ENCODE peak calls at places on chromosomes 7 and 10, in nine cellular contexts. C, Z, R, M, A, B, X, F and G are unnamed samples.

GRCh38 chr10:113267616-113268015 is 285.2 kb upstream of the HABP2 start:
- DNase-seq in C (no peak), Z (no peak), R (no peak), M (no peak), A (no peak), B (no peak), X (peak; percentile 3), F (no peak), G (peak; percentile 56)

GRCh38 chr10:27783660-27784059 is 38.0 kb upstream of the MKX start:
- DNase-seq in C (peak; percentile 11), Z (no peak), R (peak; percentile 64), M (peak; percentile 9), A (no peak), B (peak; percentile 24), X (peak; percentile 62), F (no peak), G (peak; percentile 43)

GRCh38 chr10:33398796-33399195 is 64.3 kb upstream of the NRP1 start:
- DNase-seq in C (no peak), Z (no peak), R (no peak), M (no peak), A (no peak), B (no peak), X (no peak), F (no peak), G (no peak)

GRCh38 chr7:91949221-91950009 is 8.8 kb downstream of the AKAP9 start:
- DNase-seq in C (peak; percentile 12), Z (no peak), R (peak; percentile 56), M (no peak), A (no peak), B (no peak), X (peak; percentile 60), F (no peak), G (no peak)

GRCh38 chr10:106136175-106136574 is 1028.3 kb downstream of the SORCS1 start:
- DNase-seq in C (no peak), Z (no peak), R (no peak), M (no peak), A (no peak), B (no peak), X (no peak), F (no peak), G (no peak)

GRCh38 chr10:53284615-53285182 is 512.1 kb upstream of the MBL2 start:
- DNase-seq in C (no peak), Z (no peak), R (no peak), M (no peak), A (no peak), B (no peak), X (no peak), F (no peak), G (no peak)

GRCh38 chr10:77666821-77667220 is 29.2 kb upstream of the KCNMA1 start:
- DNase-seq in C (no peak), Z (no peak), R (no peak), M (no peak), A (no peak), B (no peak), X (no peak), F (no peak), G (peak; percentile 17)

GRCh38 chr7:130141161-130141857 is 63.9 kb downstream of the TMEM209 start:
- DNase-seq in C (peak; percentile 82), Z (peak; percentile 65), R (peak; percentile 22), M (peak; percentile 86), A (peak; percentile 81), B (no peak), X (peak; percentile 73), F (peak; percentile 51), G (peak; percentile 67)

GRCh38 chr10:45411607-45411940 is 37.6 kb downstream of the ALOX5 start:
- DNase-seq in C (no peak), Z (no peak), R (no peak), M (no peak), A (no peak), B (no peak), X (no peak), F (no peak), G (no peak)

GRCh38 chr7:117296066-117296465 is 26.8 kb downstream of the WNT2 start:
- DNase-seq in C (no peak), Z (no peak), R (no peak), M (no peak), A (no peak), B (no peak), X (no peak), F (no peak), G (no peak)

GRCh38 chr10:80535671-80536360 is 1.9 kb upstream of the SH2D4B start:
- DNase-seq in C (no peak), Z (no peak), R (peak; percentile 59), M (peak; percentile 28), A (peak; percentile 85), B (peak; percentile 82), X (no peak), F (peak; percentile 76), G (peak; percentile 59)

GRCh38 chr7:156651472-156651871 is 10.9 kb downstream of the RNF32 start:
- DNase-seq in C (no peak), Z (no peak), R (no peak), M (no peak), A (no peak), B (no peak), X (peak; percentile 34), F (no peak), G (peak; percentile 35)

DNA sequence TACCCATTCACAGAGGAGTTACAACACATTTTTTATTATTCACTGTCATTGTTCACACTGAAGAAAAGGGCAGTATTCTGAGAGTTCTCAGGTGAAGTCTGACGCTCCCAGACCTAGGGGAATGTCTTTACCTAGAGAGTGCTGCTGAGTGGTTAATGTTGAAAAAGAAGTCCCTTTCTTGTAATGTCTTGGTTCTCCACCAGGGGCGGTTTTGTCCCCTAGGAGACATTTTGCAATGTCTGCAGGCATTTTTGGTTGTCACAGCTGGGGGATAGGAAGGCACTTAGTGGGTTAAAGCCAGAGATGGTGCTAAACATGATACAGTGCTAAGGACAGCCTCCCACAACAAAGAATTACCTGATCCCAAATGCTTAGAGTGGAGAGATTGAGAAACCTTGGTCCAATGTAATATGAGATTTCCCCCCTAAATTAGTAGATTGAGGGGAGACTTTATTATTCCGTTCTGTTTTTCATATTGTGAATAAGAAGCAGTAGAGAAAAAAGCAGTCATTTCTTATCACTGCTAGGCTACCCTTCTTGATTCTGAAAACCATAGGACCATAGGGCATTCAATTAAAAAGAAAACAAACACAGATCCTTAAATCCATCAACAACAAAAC is 13.1 kb downstream of the UMAD1 start:
- DNase-seq in C (peak; percentile 16), Z (peak; percentile 35), R (peak; percentile 48), M (no peak), A (no peak), B (peak; percentile 36), X (no peak), F (no peak), G (no peak)
- TF ChIP-seq CTCF in C (peak; percentile 56), Z (peak; percentile 67), R (peak; percentile 60), M (peak; percentile 51), A (peak; percentile 16), B (peak; percentile 35), X (peak; percentile 36), F (no peak), G (peak; percentile 49)

DNA sequence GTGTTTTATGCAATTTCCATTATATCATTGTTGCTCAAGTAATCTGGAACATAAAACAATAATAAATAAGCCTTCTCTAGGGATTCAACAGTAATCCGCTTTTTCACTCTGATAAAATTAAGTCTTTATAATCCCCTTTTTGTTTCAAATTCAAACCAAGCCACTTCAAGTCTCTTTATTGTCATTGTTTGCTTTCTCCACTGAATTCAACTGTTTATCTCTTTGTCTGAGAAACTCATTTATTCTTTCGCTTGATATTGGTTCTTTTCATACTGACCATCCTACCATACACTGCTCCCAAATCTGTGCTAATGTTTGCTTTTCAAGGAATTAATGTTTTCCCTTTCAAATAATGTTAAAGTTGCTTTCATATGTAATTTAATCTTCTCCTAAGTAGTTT is 550.4 kb upstream of the PCDH15 start:
- DNase-seq in C (no peak), Z (no peak), R (no peak), M (no peak), A (no peak), B (no peak), X (no peak), F (no peak), G (no peak)
- TF ChIP-seq CTCF in C (no peak), Z (no peak), R (no peak), M (no peak), A (no peak), B (no peak), X (no peak), F (no peak), G (no peak)

DNA sequence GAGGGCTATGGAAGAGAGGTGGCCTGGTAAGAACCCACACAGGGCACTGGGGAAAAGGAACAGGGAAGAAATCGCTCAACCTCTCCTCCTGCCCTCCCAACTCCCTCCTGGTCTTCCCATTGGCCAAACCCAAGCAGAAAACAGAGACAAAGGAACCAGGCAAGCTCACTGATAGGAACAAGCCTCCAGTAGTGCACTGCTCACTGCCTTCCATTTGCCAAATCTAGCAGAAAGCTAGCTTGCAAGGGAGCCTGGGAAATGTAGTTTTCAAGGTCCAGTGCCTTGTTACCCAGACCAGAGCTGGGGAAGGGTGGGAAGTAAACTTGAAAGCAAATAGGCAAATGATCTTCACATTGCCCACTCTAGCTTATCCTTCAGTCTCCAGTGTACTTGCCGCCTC is 556.1 kb upstream of the AUTS2 start:
- DNase-seq in C (no peak), Z (no peak), R (no peak), M (no peak), A (no peak), B (no peak), X (no peak), F (no peak), G (no peak)
- TF ChIP-seq CTCF in C (no peak), Z (no peak), R (no peak), M (no peak), A (no peak), B (no peak), X (no peak), F (no peak), G (no peak)

GRCh38 chr7:133883591-133883990 is 243.5 kb upstream of the LRGUK start:
- DNase-seq in C (no peak), Z (no peak), R (no peak), M (no peak), A (no peak), B (no peak), X (no peak), F (no peak), G (no peak)

GRCh38 chr7:133886081-133886480 is 241.1 kb upstream of the LRGUK start:
- DNase-seq in C (no peak), Z (no peak), R (no peak), M (no peak), A (no peak), B (no peak), X (no peak), F (no peak), G (no peak)

GRCh38 chr7:133886797-133887196 is 240.3 kb upstream of the LRGUK start:
- DNase-seq in C (no peak), Z (no peak), R (no peak), M (no peak), A (no peak), B (no peak), X (no peak), F (no peak), G (no peak)

GRCh38 chr7:133887459-133887858 is 239.7 kb upstream of the LRGUK start:
- DNase-seq in C (no peak), Z (no peak), R (peak; percentile 3), M (no peak), A (no peak), B (no peak), X (peak; percentile 16), F (no peak), G (no peak)

DNA sequence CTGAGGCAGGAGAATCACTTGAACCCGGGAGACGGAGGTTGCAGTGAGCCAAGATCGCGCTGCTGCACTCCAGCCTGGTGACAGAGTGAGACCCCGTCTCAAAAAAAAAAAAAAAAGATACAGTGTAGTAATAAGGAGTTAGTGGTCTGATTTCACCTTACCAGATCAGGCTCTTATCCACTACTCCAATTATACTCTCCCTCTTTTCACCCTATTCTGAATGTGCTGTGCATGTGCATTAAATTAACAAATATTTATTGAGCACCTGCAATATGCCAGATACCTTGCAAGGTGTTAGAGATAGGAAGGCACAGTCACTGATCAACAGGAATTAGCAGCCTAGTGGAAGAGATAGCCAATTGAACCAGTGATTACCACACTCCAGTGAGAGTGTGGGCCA is 241.9 kb upstream of the LRGUK start:
- DNase-seq in C (no peak), Z (no peak), R (no peak), M (no peak), A (no peak), B (no peak), X (no peak), F (no peak), G (no peak)
- TF ChIP-seq CTCF in C (no peak), Z (no peak), R (no peak), M (no peak), A (no peak), B (no peak), X (no peak), F (no peak), G (no peak)